ENCODE peak calls at places on chromosomes 12 and 14, in five cellular contexts. T is SJSA1; H is lower lobe of right lung; B is effector memory CD4-positive, alpha-beta T cell; F is CD4-positive, CD25-positive, alpha-beta regulatory T cell. S is an unnamed sample. For H3K4me1, the result is how much of the 10 kb centered on the place peaks cover.

GRCh38 chr12:8145754-8146415 is 10.9 kb upstream of the ZNF705A start:
- DNase-seq in H (peak), F (no peak), T (peak), B (no peak), S (no peak)

GRCh38 chr14:76328457-76329137 is 47.3 kb upstream of the ESRRB start:
- DNase-seq in H (no peak), B (no peak), F (no peak), T (no peak), S (no peak)

GRCh38 chr12:86724716-86725115 is 468.5 kb upstream of the MGAT4C start:
- DNase-seq in T (no peak), B (no peak), H (no peak), F (no peak), S (no peak)

GRCh38 chr14:91363776-91364523 is 53.7 kb downstream of the CCDC88C start:
- DNase-seq in F (no peak), H (peak), B (no peak), T (no peak), S (no peak)

GRCh38 chr14:28763914-28764848 is 2.4 kb upstream of the FOXG1 start:
- DNase-seq in F (no peak), H (no peak), B (no peak), T (no peak), S (no peak)

GRCh38 chr12:12510141-12510540 is 52.5 kb downstream of the DUSP16 start:
- DNase-seq in H (no peak), F (no peak), B (no peak), T (no peak), S (no peak)

GRCh38 chr12:14678547-14678946 is 17.9 kb downstream of the GUCY2C start:
- DNase-seq in F (no peak), T (no peak), H (no peak), B (no peak), S (no peak)

GRCh38 chr12:43742106-43742505 is 16.5 kb downstream of the PUS7L start:
- DNase-seq in F (no peak), B (no peak), T (no peak), H (no peak), S (no peak)

GRCh38 chr12:47223848-47224213 is 144.1 kb upstream of the AMIGO2 start:
- DNase-seq in H (no peak), F (no peak), B (no peak), T (no peak), S (no peak)

GRCh38 chr14:57066887-57067513 is 201.7 kb downstream of the EXOC5 start:
- DNase-seq in T (no peak), B (no peak), F (peak), H (peak), S (no peak)

GRCh38 chr14:78356406-78356805 is 186.2 kb downstream of the NRXN3 start:
- DNase-seq in B (no peak), T (no peak), F (no peak), H (no peak), S (no peak)

GRCh38 chr14:98321838-98322237 is 950.2 kb downstream of the BCL11B start:
- DNase-seq in H (no peak), B (no peak), T (no peak), F (no peak), S (no peak)

GRCh38 chr12:71876400-71876799 is 36.8 kb downstream of the TBC1D15 start:
- DNase-seq in B (no peak), T (no peak), F (no peak), H (no peak), S (no peak)

GRCh38 chr14:51209457-51209856 is 30.6 kb upstream of the TMX1 start:
- DNase-seq in B (no peak), F (no peak), T (no peak), H (no peak), S (no peak)

GRCh38 chr14:94122438-94122837 is 7.0 kb downstream of the IFI27L2 start:
- DNase-seq in F (no peak), H (no peak), T (peak), B (no peak), S (no peak)

GRCh38 chr12:60494249-60494648 is 898.4 kb downstream of the SLC16A7 start:
- DNase-seq in F (peak), H (no peak), T (no peak), B (no peak), S (no peak)

GRCh38 chr14:81023095-81023710 is 67.8 kb downstream of the TSHR start:
- DNase-seq in B (no peak), F (no peak), T (no peak), H (no peak), S (no peak)

GRCh38 chr14:29810657-29811056 is 117.0 kb downstream of the PRKD1 start:
- DNase-seq in F (no peak), H (no peak), T (no peak), B (no peak), S (no peak)

GRCh38 chr14:85578925-85579324 is 49.0 kb downstream of the FLRT2 start:
- DNase-seq in H (no peak), T (no peak), B (no peak), F (no peak), S (no peak)

GRCh38 chr14:85577542-85578140 is 47.7 kb downstream of the FLRT2 start:
- DNase-seq in B (no peak), H (no peak), F (no peak), T (no peak), S (no peak)

GRCh38 chr14:85575617-85575898 is 45.6 kb downstream of the FLRT2 start:
- DNase-seq in H (no peak), T (no peak), F (no peak), B (no peak), S (no peak)

GRCh38 chr14:85576161-85576560 is 46.2 kb downstream of the FLRT2 start:
- DNase-seq in B (no peak), H (no peak), F (no peak), T (no peak), S (no peak)

DNA sequence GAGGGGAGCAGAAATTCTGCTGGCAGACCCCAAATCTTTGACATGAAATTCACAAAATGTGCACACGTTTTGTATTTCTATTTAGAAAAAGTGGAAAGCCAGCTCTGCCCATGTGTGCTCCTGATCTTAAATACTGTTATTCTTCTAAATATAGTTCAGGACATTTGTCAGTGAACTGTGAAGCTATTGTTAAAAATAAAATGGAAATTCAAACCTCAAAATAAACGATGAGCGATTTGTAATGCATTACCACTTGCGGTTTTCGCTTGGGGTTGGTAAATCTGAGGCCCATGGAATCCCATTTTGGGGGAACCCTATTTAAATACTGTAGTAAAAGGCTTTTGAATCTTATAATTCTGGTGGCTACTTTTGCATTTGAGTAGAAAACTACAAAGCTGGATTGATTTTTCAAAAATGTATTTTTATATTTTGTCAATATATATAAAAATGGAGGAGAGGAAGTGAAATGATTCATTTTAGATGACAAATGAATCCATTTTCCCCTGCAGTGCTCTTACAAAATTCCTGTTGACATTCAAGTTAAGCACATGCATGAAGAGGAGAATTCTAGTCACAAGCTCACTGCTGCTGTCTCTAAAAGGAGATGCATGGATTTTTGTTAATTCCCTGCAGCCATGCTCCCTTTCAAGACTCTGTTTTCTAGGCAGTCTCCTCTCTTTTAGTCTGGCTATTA is 47.1 kb downstream of the FLRT2 start:
- DNase-seq in T (no peak), H (no peak), F (no peak), B (no peak), S (no peak)
- H3K4me1 ChIP-seq in T (half or more), H (under half), F (under half), B (under half), S (under half)

GRCh38 chr14:103833711-103834110 is 13.7 kb downstream of the PPP1R13B start:
- DNase-seq in B (no peak), H (no peak), F (no peak), T (no peak), S (no peak)

GRCh38 chr14:103825103-103825502 is 22.3 kb downstream of the PPP1R13B start:
- DNase-seq in B (no peak), T (no peak), F (no peak), H (no peak), S (no peak)

GRCh38 chr14:103830511-103831270 is 16.7 kb downstream of the PPP1R13B start:
- DNase-seq in H (no peak), T (no peak), F (no peak), B (no peak), S (no peak)

GRCh38 chr14:103832046-103832445 is 15.3 kb downstream of the PPP1R13B start:
- DNase-seq in T (no peak), F (no peak), H (no peak), B (no peak), S (no peak)

GRCh38 chr14:103828315-103828967 is 18.9 kb downstream of the PPP1R13B start:
- DNase-seq in B (no peak), H (no peak), T (no peak), F (no peak), S (no peak)
- H3K27ac ChIP-seq in B (no peak), H (no peak), T (no peak), F (no peak), S (no peak)

GRCh38 chr14:20564501-20564997 is 3.7 kb upstream of the RNASE9 start:
- DNase-seq in F (no peak), B (no peak), H (no peak), T (no peak), S (no peak)
- H3K4me3 ChIP-seq in F (no peak), B (no peak), H (no peak), T (no peak), S (no peak)

GRCh38 chr12:110289711-110290078 is 8.6 kb downstream of the ATP2A2 start:
- DNase-seq in B (no peak), T (no peak), F (no peak), H (no peak), S (no peak)

GRCh38 chr12:110282956-110283817 is 2.1 kb downstream of the ATP2A2 start:
- DNase-seq in B (no peak), H (no peak), F (peak), T (no peak), S (no peak)

GRCh38 chr12:110287986-110288385 is 6.9 kb downstream of the ATP2A2 start:
- DNase-seq in H (no peak), F (no peak), B (no peak), T (no peak), S (no peak)

GRCh38 chr12:110284597-110284996 is 3.5 kb downstream of the ATP2A2 start:
- DNase-seq in H (no peak), B (no peak), T (no peak), F (no peak), S (no peak)

DNA sequence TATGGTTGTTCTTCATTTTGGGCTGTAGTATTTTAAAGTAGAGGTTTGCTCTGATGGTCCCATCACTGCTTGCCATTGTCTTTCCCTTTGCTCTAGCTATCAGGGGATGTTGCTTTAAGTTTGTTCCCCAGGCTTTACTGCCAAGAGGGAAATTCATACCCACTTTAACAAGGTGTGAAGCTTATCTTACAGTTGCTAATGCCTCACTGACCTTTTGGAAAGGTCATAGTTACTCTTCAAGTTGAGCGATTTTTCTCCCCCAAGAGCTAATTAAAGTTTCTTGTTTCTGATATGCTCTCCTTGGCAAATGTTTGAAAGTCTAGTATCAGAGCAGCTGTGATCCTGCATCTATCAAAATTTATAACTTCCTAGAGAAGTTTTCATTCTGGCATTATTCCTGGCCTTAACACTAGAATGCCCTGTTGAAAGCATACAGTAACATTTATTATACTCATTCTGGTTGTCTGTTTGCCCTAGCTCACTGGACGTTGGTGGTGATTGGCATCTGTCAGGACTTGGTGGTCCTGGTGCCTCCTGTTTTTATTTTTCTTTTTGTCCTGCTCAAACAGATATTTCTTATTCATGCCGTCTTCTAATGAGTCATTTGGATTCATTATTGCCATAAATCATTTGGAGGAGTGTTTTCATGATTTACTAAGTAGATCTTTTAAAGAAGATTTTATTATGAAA is 8.1 kb downstream of the ATP2A2 start:
- DNase-seq in T (no peak), F (no peak), B (no peak), H (no peak), S (no peak)
- H3K4me1 ChIP-seq in T (under half), F (under half), B (under half), H (under half), S (under half)

GRCh38 chr14:100747021-100747586 is 20.4 kb downstream of the DLK1 start:
- DNase-seq in F (no peak), H (peak), B (no peak), T (no peak), S (no peak)
- H3K27ac ChIP-seq in F (no peak), H (peak), B (no peak), T (no peak), S (no peak)

GRCh38 chr12:51480978-51481377 is 56.3 kb downstream of the SLC4A8 start:
- DNase-seq in T (no peak), B (no peak), H (no peak), F (no peak), S (no peak)

GRCh38 chr12:51488281-51488680 is 63.6 kb downstream of the SLC4A8 start:
- DNase-seq in B (no peak), T (no peak), F (no peak), H (no peak), S (no peak)

GRCh38 chr12:51484119-51484518 is 59.5 kb downstream of the SLC4A8 start:
- DNase-seq in B (no peak), T (no peak), H (no peak), F (peak), S (no peak)

GRCh38 chr12:51482808-51483532 is 58.3 kb downstream of the SLC4A8 start:
- DNase-seq in T (no peak), F (peak), H (no peak), B (no peak), S (peak)
- H3K4me3 ChIP-seq in T (no peak), F (peak), H (no peak), B (peak), S (peak)

DNA sequence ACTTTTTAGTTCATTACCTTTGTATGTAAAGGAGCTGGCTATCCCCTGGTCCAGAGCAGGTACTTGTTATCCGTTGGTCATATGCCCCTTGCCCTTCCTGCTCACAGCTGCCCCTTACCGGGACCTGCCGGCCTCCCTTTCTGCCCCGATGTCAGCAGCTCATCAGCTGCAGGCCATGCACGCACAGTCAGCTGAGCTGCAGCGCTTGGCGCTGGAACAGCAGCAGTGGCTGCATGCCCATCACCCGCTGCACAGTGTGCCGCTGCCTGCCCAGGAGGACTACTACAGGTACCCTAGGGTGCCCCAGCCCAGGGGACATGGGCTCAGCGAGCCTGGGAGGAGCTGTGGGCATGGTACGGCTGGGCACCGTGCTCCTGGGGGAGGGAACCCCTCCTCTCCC is 2.3 kb upstream of the RNU7-1 start:
- DNase-seq in B (no peak), F (no peak), H (peak), T (no peak), S (no peak)
- H3K4me1 ChIP-seq in B (under half), F (half or more), H (half or more), T (under half), S (under half)

DNA sequence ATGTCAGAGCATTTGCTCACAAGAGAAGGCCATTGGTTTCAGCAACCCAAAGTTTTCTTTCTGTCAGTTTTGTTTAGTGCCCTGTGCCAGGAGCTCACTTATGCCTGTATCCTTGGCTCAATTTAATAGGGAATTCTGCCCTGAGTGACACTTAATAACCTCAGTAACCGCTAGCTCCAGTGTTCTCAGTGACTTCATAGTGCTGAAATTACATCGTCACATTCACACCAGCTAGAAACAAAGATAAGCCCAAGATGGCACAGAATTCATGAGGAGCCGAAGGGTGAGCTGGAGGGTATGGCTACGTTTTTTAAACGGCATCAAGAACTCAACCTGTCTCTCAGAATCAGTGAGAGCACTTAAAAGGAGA is 37.1 kb downstream of the PTGER2 start:
- DNase-seq in T (no peak), H (no peak), B (no peak), F (no peak), S (no peak)
- H3K27ac ChIP-seq in T (peak), H (no peak), B (peak), F (peak), S (no peak)